ENCODE peak calls at places on chromosomes 4 and X, in six cellular contexts. R is H1, N is IMR-90, M is mesenchymal stem cell, C is neuronal stem cell, A is trophoblast cell. F is an unnamed sample.
A peak's percentile ranks its signal among the peaks of the same experiment; 100 is the strongest.

GRCh38 chr4:53852343-53852742 is 212.1 kb downstream of the CHIC2 start:
- DNase-seq in M (peak; percentile 59), C (no peak), A (no peak), R (no peak), N (peak; percentile 81), F (no peak)

GRCh38 chrX:102867254-102867653 is 69.8 kb upstream of the RAB40AL start:
- DNase-seq in R (no peak), N (no peak), C (no peak), M (no peak), A (no peak), F (no peak)

GRCh38 chr4:108168672-108169562 is at the start of gene LEF1:
- DNase-seq in R (peak; percentile 49), M (peak; percentile 65), A (no peak), N (peak; percentile 11), C (peak; percentile 79), F (peak; percentile 74)

GRCh38 chrX:11787564-11787963 is 29.5 kb downstream of the MSL3 start:
- DNase-seq in R (peak; percentile 75), A (peak; percentile 1), M (peak; percentile 26), C (peak; percentile 67), N (peak; percentile 33), F (peak; percentile 92)

GRCh38 chr4:36255575-36255974 is 11.3 kb upstream of the ARAP2 start:
- DNase-seq in R (no peak), A (peak; percentile 69), M (no peak), C (no peak), N (no peak), F (no peak)

GRCh38 chrX:51608766-51609165 is 9.9 kb downstream of the CENPVL3 start:
- DNase-seq in C (no peak), N (peak; percentile 2), M (peak; percentile 61), R (no peak), A (peak; percentile 2), F (no peak)

GRCh38 chrX:12984629-12985303 is 9.9 kb downstream of the TMSB4X start:
- DNase-seq in N (peak; percentile 35), M (no peak), A (no peak), R (no peak), C (no peak), F (no peak)

GRCh38 chr4:173275150-173275549 is 59.0 kb downstream of the HMGB2 start:
- DNase-seq in M (no peak), N (no peak), A (no peak), R (no peak), C (no peak), F (no peak)

GRCh38 chrX:24148535-24149345 is 789 bp upstream of the ZFX start:
- DNase-seq in M (peak; percentile 60), N (peak; percentile 61), A (peak; percentile 1), R (no peak), C (peak; percentile 1), F (no peak)

GRCh38 chr4:88991746-88992145 is 65.2 kb downstream of the FAM13A start:
- DNase-seq in N (peak; percentile 54), M (peak; percentile 32), A (peak; percentile 57), C (no peak), R (no peak), F (no peak)

GRCh38 chr4:100269446-100269845 is 79.2 kb upstream of the DDIT4L start:
- DNase-seq in M (no peak), A (no peak), R (no peak), C (no peak), N (no peak), F (no peak)

DNA sequence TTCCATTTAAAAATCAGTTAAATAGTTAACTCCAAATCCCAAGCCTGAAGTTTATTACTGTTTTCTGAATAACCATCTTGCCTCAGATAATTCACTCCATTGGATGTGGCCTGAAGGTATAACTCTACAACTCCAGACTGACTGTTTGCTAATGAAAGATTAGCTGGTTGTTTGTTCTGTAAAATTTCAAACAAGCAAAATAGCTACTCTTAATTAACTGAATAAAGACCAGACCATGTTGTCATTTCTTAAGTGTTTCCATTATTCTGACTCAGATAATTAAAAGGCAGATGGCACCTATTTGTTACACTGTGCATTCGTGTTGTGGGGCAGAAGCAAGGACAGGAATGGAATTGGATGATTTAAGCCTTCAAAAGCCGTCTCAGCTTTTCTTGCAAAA is 78.5 kb upstream of the DDIT4L start:
- DNase-seq in N (no peak), A (no peak), C (no peak), R (no peak), M (no peak), F (no peak)
- H3K14ac ChIP-seq in N (no peak overlapping the region), A (no peak overlapping the region), C (no peak overlapping the region), R (no peak overlapping the region), M (no peak overlapping the region), F (no peak overlapping the region)

GRCh38 chr4:140212171-140212570 is 58.2 kb upstream of the MAML3 start:
- DNase-seq in A (no peak), R (no peak), C (no peak), M (no peak), N (no peak), F (no peak)
- H2BK5ac ChIP-seq in A (no peak overlapping the region), R (peak overlapping the region; percentile 27), C (no peak overlapping the region), M (no peak overlapping the region), N (no peak overlapping the region), F (no peak overlapping the region)

GRCh38 chr4:98867648-98868047 is 61.3 kb downstream of the EIF4E start:
- DNase-seq in M (no peak), N (no peak), A (no peak), C (no peak), R (no peak), F (no peak)
- H3K14ac ChIP-seq in M (no peak overlapping the region), N (no peak overlapping the region), A (no peak overlapping the region), C (no peak overlapping the region), R (no peak overlapping the region), F (no peak overlapping the region)

DNA sequence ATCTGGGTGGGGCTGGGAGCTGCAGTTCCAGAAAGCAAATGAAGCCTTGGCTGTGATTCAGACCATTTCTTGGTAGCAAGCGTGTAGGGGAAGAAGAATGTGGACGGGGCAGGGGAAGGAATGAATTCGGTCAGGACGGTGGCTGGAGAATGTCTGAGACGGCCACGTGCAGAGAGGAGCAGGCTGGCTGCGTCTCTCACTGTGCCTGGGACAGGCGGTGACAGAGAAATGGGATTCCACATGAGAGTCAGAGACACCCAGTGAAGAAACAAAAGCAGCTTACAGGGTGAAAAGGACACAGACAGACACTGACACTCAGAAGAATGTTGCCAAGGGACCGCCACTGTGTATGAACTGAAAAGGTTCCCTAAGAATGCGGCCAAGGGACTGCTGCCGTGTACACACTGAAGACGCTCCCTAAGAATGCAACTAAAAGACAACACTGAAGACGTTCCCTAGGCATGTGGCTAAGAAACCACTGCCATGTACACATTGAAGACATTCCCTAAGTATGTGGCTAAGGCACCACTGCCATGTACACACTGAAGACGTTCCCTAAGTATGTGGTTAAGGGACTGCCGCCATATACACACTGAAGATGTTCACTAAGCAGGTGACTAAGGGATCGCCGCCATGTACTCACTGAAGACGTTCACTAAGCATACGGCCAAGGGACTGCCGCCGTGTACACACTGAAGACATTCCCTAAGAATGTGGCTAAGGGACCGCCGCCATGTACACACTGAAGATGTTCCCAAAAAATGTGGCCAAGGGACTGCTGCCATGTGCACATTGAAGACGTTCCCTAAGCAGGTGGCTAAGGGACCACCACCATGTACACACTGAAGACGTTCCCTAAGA is 49.1 kb downstream of the DHRSX start:
- DNase-seq in A (peak; percentile 93), N (peak; percentile 62), R (no peak), C (no peak), M (peak; percentile 20), F (peak; percentile 74)
- H2BK5ac ChIP-seq in A (no peak overlapping the region), N (no peak overlapping the region), R (peak overlapping the region; percentile 21), C (no peak overlapping the region), M (no peak overlapping the region), F (no peak overlapping the region)

GRCh38 chrX:40580537-40581332 is at the start of gene ATP6AP2:
- DNase-seq in C (peak; percentile 88), R (peak; percentile 56), N (peak; percentile 90), A (peak; percentile 85), M (peak; percentile 94), F (peak; percentile 97)
- H3K14ac ChIP-seq in C (peak within 1 kb of the TSS; percentile 56), R (no peak within 1 kb of the TSS), N (peak within 1 kb of the TSS; percentile 81), A (peak within 1 kb of the TSS; percentile 67), M (no peak within 1 kb of the TSS), F (no peak within 1 kb of the TSS)

GRCh38 chr4:81776794-81777193 is 305.1 kb upstream of the RASGEF1B start:
- DNase-seq in M (no peak), C (no peak), A (no peak), N (no peak), R (no peak), F (no peak)
- H2BK5ac ChIP-seq in M (no peak overlapping the region), C (no peak overlapping the region), A (no peak overlapping the region), N (no peak overlapping the region), R (no peak overlapping the region), F (no peak overlapping the region)

GRCh38 chr4:186189656-186190055 is 1.7 kb upstream of the CYP4V2 start:
- DNase-seq in M (no peak), N (no peak), A (no peak), R (no peak), C (no peak), F (no peak)
- H3K14ac ChIP-seq in M (no peak overlapping the region), N (no peak overlapping the region), A (no peak overlapping the region), R (no peak overlapping the region), C (no peak overlapping the region), F (no peak overlapping the region)

DNA sequence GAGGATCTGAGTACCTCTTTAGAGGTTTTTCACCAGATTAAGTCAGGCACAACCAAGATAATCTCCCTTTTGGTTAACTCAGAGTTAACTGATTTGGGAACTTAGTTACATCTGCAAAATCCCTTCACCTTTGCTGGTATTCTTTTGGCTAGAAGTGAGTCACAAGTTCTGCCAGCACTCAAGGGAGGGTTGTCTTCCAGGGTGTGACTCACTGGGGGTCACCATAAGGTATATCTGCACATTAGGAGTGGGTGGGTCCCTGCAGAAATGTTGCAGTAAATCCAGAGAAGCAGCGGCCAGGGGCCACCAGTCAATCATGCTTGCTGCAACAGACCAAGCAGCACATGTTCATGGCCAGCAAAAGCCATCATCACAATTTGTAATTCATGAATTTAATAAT is 59.8 kb upstream of the MAML3 start:
- DNase-seq in M (peak; percentile 10), C (no peak), N (peak; percentile 66), A (no peak), R (no peak), F (no peak)
- H2BK5ac ChIP-seq in M (no peak overlapping the region), C (no peak overlapping the region), N (no peak overlapping the region), A (no peak overlapping the region), R (no peak overlapping the region), F (no peak overlapping the region)

GRCh38 chr4:40665844-40666243 is 36.2 kb upstream of the RBM47 start:
- DNase-seq in M (no peak), N (no peak), R (no peak), C (no peak), A (no peak), F (no peak)

GRCh38 chr4:40661803-40662202 is 32.1 kb upstream of the RBM47 start:
- DNase-seq in A (no peak), M (no peak), R (no peak), C (no peak), N (no peak), F (no peak)

DNA sequence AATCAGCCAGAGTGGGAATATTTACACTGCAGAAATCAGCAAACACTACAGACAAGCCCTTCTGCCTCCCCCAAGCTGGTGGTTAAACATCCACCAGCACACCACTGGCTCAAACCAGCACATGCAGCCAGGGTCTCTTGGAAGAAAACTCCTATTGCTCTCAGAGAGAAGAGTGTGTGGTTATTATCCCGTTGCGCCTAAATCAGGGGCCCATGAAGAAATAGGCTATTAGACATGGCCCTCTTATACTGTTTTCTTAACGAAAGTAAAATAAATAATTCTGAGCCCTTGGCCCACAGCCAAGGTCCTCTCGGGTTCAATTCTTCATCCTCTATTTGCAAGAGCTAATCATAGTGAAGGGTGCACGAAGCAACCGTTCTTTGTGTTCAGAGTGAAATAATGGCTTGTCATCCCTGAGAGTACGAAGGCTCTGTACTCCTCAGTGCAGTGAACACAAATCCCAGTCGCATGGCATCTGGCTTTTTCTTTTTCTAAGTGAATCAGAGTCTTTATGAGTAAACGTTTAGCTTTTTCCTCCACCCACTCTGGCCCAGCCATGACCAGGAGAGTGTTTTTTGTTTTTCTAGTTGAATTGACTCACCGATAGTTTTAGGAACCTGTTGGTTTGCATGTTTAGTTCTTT is 33.4 kb upstream of the RBM47 start:
- DNase-seq in C (no peak), N (peak; percentile 89), A (peak; percentile 50), M (peak; percentile 71), R (no peak), F (no peak)
- H3K14ac ChIP-seq in C (no peak overlapping the region), N (peak overlapping the region; percentile 18), A (no peak overlapping the region), M (no peak overlapping the region), R (no peak overlapping the region), F (no peak overlapping the region)